ENCODE peak calls at places on chromosomes 12 and 14, in nine cellular contexts. G, Z, H, M, E, A, P, Y and T are unnamed samples.

GRCh38 chr12:42741771-42742510 is 152.4 kb upstream of the PRICKLE1 start:
- DNase-seq in G (peak; percentile 60), Z (peak; percentile 48), H (peak; percentile 75), M (no peak), E (no peak), A (no peak), P (no peak), Y (no peak), T (peak; percentile 81)

GRCh38 chr14:25349269-25349668 is 299.3 kb upstream of the STXBP6 start:
- DNase-seq in G (peak; percentile 2), Z (no peak), H (no peak), M (no peak), E (no peak), A (no peak), P (no peak), Y (no peak), T (peak; percentile 77)

GRCh38 chr14:76133103-76133502 is 18.6 kb upstream of the GPATCH2L start:
- DNase-seq in G (peak; percentile 53), Z (no peak), H (peak; percentile 38), M (no peak), E (no peak), A (no peak), P (no peak), Y (no peak), T (peak; percentile 27)

GRCh38 chr14:50396636-50397460 is at the start of gene CDKL1:
- DNase-seq in G (peak; percentile 65), Z (peak; percentile 7), H (peak; percentile 70), M (peak; percentile 43), E (peak; percentile 66), A (peak; percentile 12), P (no peak), Y (peak; percentile 94), T (peak; percentile 63)

GRCh38 chr14:25049559-25050493 is at the start of gene STXBP6:
- DNase-seq in G (peak; percentile 55), Z (no peak), H (peak; percentile 61), M (peak; percentile 11), E (peak; percentile 70), A (no peak), P (peak; percentile 53), Y (peak; percentile 92), T (peak; percentile 42)

GRCh38 chr14:51954657-51955056 is 34.7 kb upstream of the RTRAF start:
- DNase-seq in G (no peak), Z (no peak), H (no peak), M (no peak), E (no peak), A (no peak), P (no peak), Y (no peak), T (no peak)

GRCh38 chr12:31118347-31118830 is 44.7 kb downstream of the DDX11 start:
- DNase-seq in G (no peak), Z (no peak), H (no peak), M (peak; percentile 57), E (peak; percentile 43), A (no peak), P (no peak), Y (peak; percentile 80), T (no peak)

GRCh38 chr12:77766224-77766623 is 64.5 kb upstream of the NAV3 start:
- DNase-seq in G (peak; percentile 34), Z (no peak), H (peak; percentile 4), M (no peak), E (no peak), A (no peak), P (no peak), Y (no peak), T (no peak)

GRCh38 chr12:53098354-53098981 is 1.0 kb downstream of the IGFBP6 start:
- DNase-seq in G (peak; percentile 39), Z (no peak), H (peak; percentile 83), M (peak; percentile 69), E (peak; percentile 73), A (no peak), P (no peak), Y (no peak), T (peak; percentile 89)

GRCh38 chr12:8057839-8058238 is 8.3 kb downstream of the C3AR1 start:
- DNase-seq in G (peak; percentile 89), Z (no peak), H (peak; percentile 80), M (no peak), E (no peak), A (no peak), P (no peak), Y (no peak), T (peak; percentile 66)

GRCh38 chr12:106289196-106289681 is 13.3 kb upstream of the TCP11L2 start:
- DNase-seq in G (no peak), Z (no peak), H (no peak), M (no peak), E (no peak), A (no peak), P (no peak), Y (no peak), T (no peak)

GRCh38 chr12:2154050-2154449 is 101.3 kb downstream of the CACNA1C start:
- DNase-seq in G (peak; percentile 63), Z (peak; percentile 50), H (peak; percentile 81), M (no peak), E (no peak), A (no peak), P (no peak), Y (no peak), T (peak; percentile 76)

GRCh38 chr12:106994579-106995220 is 7.8 kb upstream of the MTERF2 start:
- DNase-seq in G (peak; percentile 57), Z (peak; percentile 45), H (peak; percentile 49), M (no peak), E (no peak), A (no peak), P (no peak), Y (no peak), T (no peak)

GRCh38 chr12:107581616-107582015 is 104.0 kb upstream of the PWP1 start:
- DNase-seq in G (no peak), Z (no peak), H (no peak), M (no peak), E (no peak), A (no peak), P (no peak), Y (no peak), T (no peak)

GRCh38 chr12:46934374-46935111 is 108.7 kb upstream of the SLC38A4 start:
- DNase-seq in G (no peak), Z (no peak), H (no peak), M (no peak), E (no peak), A (no peak), P (no peak), Y (no peak), T (no peak)

GRCh38 chr14:24233538-24233866 is 773 bp downstream of the GMPR2 start:
- DNase-seq in G (no peak), Z (no peak), H (no peak), M (no peak), E (no peak), A (no peak), P (no peak), Y (no peak), T (no peak)

GRCh38 chr12:10408842-10409241 is 715 bp downstream of the KLRC4 start:
- DNase-seq in G (no peak), Z (no peak), H (no peak), M (no peak), E (no peak), A (no peak), P (no peak), Y (no peak), T (no peak)

GRCh38 chr14:89336338-89336737 is 80.7 kb downstream of the FOXN3 start:
- DNase-seq in G (no peak), Z (no peak), H (no peak), M (no peak), E (no peak), A (no peak), P (no peak), Y (no peak), T (no peak)
- TF ChIP-seq CTCF in G (no peak), Z (no peak), H (no peak), M (no peak), E (no peak), A (no peak), P (no peak), Y (no peak), T (no peak)

DNA sequence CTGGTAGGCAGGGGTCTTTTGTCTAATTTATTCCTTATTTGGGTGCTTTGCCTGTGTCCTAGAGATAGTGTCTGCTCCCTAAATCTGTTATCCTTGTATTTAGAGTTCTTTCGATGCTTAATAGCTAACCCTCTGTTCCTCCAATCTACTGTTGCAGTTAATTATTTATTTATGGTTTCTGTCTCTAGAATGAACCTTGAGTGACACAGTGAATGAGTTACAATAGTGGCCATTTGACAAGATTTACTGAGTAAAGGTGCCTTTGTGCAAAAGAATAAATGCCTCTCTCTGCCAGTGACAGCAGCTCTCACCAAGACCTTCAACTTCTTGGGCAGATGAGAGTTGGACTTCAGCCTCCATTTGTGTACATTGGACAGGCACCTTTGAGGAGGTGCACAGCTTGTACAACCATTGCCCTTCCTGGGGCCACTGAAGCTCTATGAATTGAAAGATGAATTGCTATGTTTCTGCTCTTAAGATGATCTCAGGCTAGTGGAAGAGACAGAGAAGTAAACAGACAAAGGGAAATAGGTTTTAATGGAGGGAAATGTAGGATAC is 165.9 kb downstream of the DERA start:
- DNase-seq in G (no peak), Z (no peak), H (no peak), M (no peak), E (no peak), A (no peak), P (no peak), Y (no peak), T (no peak)
- H3K4me3 ChIP-seq in G (no peak overlapping the region), Z (no peak overlapping the region), H (no peak overlapping the region), M (no peak overlapping the region), E (no peak overlapping the region), A (no peak overlapping the region), P (no peak overlapping the region), Y (no peak overlapping the region), T (no peak overlapping the region)

DNA sequence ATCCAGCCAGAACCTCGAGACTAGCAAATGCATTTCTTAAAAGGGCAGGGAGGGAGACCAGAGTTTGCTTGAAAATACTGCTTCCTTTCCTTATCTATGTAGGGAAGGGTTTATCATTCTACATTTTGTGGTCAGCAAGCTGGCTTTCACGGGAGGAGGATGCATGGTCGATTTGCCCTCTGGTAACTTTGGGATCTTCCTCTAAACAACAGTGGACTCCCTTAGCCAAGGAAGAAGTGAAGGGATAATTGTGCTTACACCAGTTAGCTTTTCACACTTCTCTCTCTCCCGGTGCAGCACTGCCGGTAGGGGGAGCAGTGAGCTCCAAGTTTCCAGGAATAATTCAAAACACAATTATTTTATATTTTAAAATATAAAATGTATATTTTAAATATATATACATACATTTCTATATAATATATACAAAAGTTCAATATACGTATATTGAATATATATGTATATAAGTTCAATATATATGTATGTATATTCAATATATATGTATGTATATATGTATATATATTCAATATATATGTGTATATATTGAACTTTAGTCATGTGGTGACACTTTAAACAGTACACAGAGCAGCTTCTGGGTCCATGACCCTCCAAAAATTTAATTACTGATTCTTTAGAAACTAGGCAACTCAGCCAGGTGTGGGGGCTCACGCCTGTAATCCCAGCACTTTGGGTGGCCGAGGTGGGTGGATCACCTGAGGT is 4.5 kb upstream of the ACACB start:
- DNase-seq in G (peak; percentile 69), Z (no peak), H (peak; percentile 71), M (peak; percentile 72), E (peak; percentile 70), A (no peak), P (peak; percentile 69), Y (no peak), T (peak; percentile 63)
- TF ChIP-seq CTCF in G (peak; percentile 83), Z (peak; percentile 84), H (peak; percentile 86), M (peak; percentile 91), E (peak; percentile 57), A (peak; percentile 89), P (peak; percentile 63), Y (no peak), T (peak; percentile 79)

GRCh38 chr12:115752913-115753726 is 524.4 kb downstream of the MED13L start:
- DNase-seq in G (peak; percentile 86), Z (peak; percentile 48), H (peak; percentile 87), M (peak; percentile 58), E (peak; percentile 36), A (peak; percentile 27), P (no peak), Y (no peak), T (peak; percentile 81)
- H3K4me3 ChIP-seq in G (no peak overlapping the region), Z (no peak overlapping the region), H (no peak overlapping the region), M (no peak overlapping the region), E (no peak overlapping the region), A (no peak overlapping the region), P (no peak overlapping the region), Y (no peak overlapping the region), T (no peak overlapping the region)